ENCODE peak calls at places on chromosomes 12 and 14, in nine cellular contexts. J, R, Y, V, I, U, Z, A and T are unnamed samples.
A peak's percentile ranks its signal among the peaks of the same experiment; 100 is the strongest.

GRCh38 chr12:111841236-111841749 is 735 bp upstream of the MAPKAPK5 start:
- DNase-seq in R (no peak), U (no peak), J (no peak), Y (no peak), A (no peak), I (no peak), Z (no peak), V (no peak), T (no peak)

GRCh38 chr12:77796775-77797174 is 33.9 kb upstream of the NAV3 start:
- DNase-seq in A (no peak), I (no peak), Z (peak; percentile 73), V (no peak), J (no peak), R (no peak), Y (no peak), U (no peak), T (no peak)

GRCh38 chr12:4041191-4041885 is 168.1 kb upstream of the PARP11 start:
- DNase-seq in I (no peak), A (no peak), V (no peak), R (no peak), J (no peak), U (no peak), Y (no peak), Z (no peak), T (no peak)

GRCh38 chr12:2537868-2538541 is 256.8 kb upstream of the FKBP4 start:
- DNase-seq in J (no peak), R (no peak), I (no peak), V (no peak), U (no peak), A (no peak), Y (no peak), Z (no peak), T (no peak)

GRCh38 chr12:102504280-102504679 is 23.9 kb upstream of the IGF1 start:
- DNase-seq in U (no peak), Z (no peak), V (no peak), A (no peak), I (no peak), Y (no peak), J (no peak), R (no peak), T (no peak)

GRCh38 chr14:49880267-49881064 is 12.4 kb upstream of the ARF6 start:
- DNase-seq in R (no peak), Z (peak; percentile 30), U (no peak), Y (no peak), I (no peak), V (no peak), A (no peak), J (no peak), T (no peak)

GRCh38 chr12:10194160-10194559 is 15.3 kb downstream of the TMEM52B start:
- DNase-seq in Z (no peak), J (no peak), V (no peak), Y (no peak), I (no peak), U (no peak), R (no peak), A (no peak), T (no peak)

GRCh38 chr14:73851567-73852382 is at the start of gene PTGR2:
- DNase-seq in Y (peak; percentile 38), A (peak; percentile 97), J (peak; percentile 94), V (peak; percentile 94), R (peak; percentile 98), I (peak; percentile 98), Z (peak; percentile 97), U (peak; percentile 95), T (peak; percentile 86)

GRCh38 chr14:34711169-34711568 is 3.2 kb downstream of the CFL2 start:
- DNase-seq in Z (peak; percentile 86), J (no peak), Y (no peak), A (no peak), V (no peak), I (no peak), R (peak; percentile 48), U (no peak), T (no peak)

GRCh38 chr12:3795096-3795799 is 42.3 kb upstream of the CRACR2A start:
- DNase-seq in U (no peak), V (no peak), Y (no peak), I (no peak), Z (no peak), J (no peak), A (no peak), R (no peak), T (no peak)

GRCh38 chr12:117072736-117073475 is 26.3 kb downstream of the TESC start:
- DNase-seq in I (no peak), J (no peak), Y (no peak), Z (no peak), U (no peak), R (no peak), A (no peak), V (no peak), T (no peak)

GRCh38 chr12:47896633-47897032 is 8.2 kb downstream of the VDR start:
- DNase-seq in J (no peak), Z (no peak), V (peak; percentile 91), U (no peak), I (no peak), R (peak; percentile 41), Y (no peak), A (no peak), T (no peak)

GRCh38 chr12:62808166-62808879 is 126.6 kb downstream of the PPM1H start:
- DNase-seq in J (no peak), Y (no peak), I (no peak), A (no peak), R (no peak), Z (no peak), U (no peak), V (no peak), T (no peak)

GRCh38 chr12:3820122-3820521 is 53.1 kb downstream of the PARP11 start:
- DNase-seq in Y (no peak), U (no peak), Z (peak; percentile 9), V (no peak), I (no peak), A (no peak), R (peak; percentile 10), J (no peak), T (no peak)

GRCh38 chr12:32501835-32502333 is 102.5 kb downstream of the FGD4 start:
- DNase-seq in R (no peak), U (no peak), V (no peak), Y (no peak), I (no peak), A (peak; percentile 77), J (no peak), Z (peak; percentile 79), T (no peak)

GRCh38 chr14:68520637-68521556 is 272.0 kb downstream of the ZFP36L1 start:
- DNase-seq in U (no peak), R (peak; percentile 62), Y (no peak), V (peak; percentile 78), A (peak; percentile 28), I (no peak), Z (no peak), J (peak; percentile 81), T (no peak)

GRCh38 chr12:14443531-14443930 is 78.0 kb downstream of the ATF7IP start:
- DNase-seq in V (no peak), A (no peak), U (no peak), Y (no peak), Z (no peak), R (no peak), J (no peak), I (no peak), T (no peak)

GRCh38 chr12:57965766-57966165 is 24.4 kb downstream of the ATP23 start:
- DNase-seq in Y (no peak), U (no peak), J (no peak), Z (no peak), A (no peak), R (peak; percentile 19), I (no peak), V (no peak), T (no peak)

GRCh38 chr14:85416771-85417170 is 113.2 kb upstream of the FLRT2 start:
- DNase-seq in V (no peak), Y (no peak), I (no peak), J (no peak), R (peak; percentile 79), A (no peak), Z (peak; percentile 62), U (no peak), T (no peak)

DNA sequence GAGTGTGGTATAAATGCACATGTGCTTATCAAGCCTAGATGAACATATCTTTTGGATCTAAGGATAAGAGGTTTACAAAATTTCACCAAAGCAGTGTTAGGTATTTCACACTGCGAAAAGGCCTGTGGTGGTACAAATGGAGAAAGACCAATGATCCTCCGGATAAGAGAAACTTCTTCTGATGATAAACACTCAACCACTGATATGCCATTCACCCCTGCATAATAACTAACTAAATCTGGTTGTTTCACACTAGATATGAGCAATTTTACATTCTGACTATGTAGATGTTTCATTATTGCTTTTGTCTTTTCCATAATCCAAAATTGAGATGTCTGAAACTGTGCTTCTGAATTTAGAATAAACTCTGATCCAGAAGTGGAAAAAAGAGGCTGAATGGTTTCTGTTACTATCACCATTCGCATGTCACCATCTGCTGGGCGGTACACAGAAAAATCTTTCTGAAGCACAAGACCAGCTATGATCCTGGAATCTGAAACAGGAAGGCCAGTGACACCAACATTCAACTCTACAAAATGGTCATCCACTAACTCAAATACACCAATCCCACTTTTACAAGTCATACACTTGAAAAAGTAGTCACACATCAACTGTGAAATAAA is 1.3 kb downstream of the BBS10 start:
- DNase-seq in Y (no peak), R (peak; percentile 54), U (no peak), J (no peak), Z (peak; percentile 73), I (no peak), A (no peak), V (no peak), T (no peak)
- TF ChIP-seq CTCF in Y (peak; percentile 9), R (peak; percentile 67), U (no peak), J (peak; percentile 19), Z (peak; percentile 43), I (no peak), A (no peak), V (peak; percentile 21), T (no peak)

GRCh38 chr12:119444462-119445044 is 110.0 kb downstream of the CCDC60 start:
- DNase-seq in J (peak; percentile 85), I (no peak), U (peak; percentile 13), R (peak; percentile 85), Z (peak; percentile 27), V (no peak), A (peak; percentile 12), Y (no peak), T (peak; percentile 21)
- TF ChIP-seq CTCF in J (peak; percentile 100), I (no peak), U (peak; percentile 79), R (peak; percentile 73), Z (peak; percentile 63), V (peak; percentile 61), A (peak; percentile 86), Y (peak; percentile 60), T (peak; percentile 75)

DNA sequence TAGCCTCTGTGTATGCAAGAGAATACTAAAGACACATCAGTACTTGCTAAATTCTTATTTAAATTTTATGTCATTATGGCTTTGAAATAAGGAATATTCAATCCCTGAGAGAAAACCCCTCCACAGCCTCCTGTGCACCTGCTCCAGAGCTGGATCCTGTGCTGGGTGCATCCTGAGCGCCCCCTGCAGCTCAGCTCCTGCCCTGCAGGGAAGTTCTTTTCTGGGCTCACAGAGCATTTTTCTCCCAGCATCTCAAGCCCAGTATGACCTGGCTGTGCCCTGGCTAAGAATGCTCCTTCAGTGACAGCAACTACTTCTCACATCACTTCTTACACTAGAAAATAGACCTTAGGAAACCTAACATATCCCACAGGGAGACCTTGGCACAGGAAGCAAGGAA is 1211.7 kb downstream of the TMEM121 start:
- DNase-seq in A (no peak), Z (no peak), U (no peak), Y (no peak), R (no peak), J (no peak), I (no peak), V (no peak), T (no peak)
- TF ChIP-seq CTCF in A (no peak), Z (no peak), U (no peak), Y (no peak), R (no peak), J (no peak), I (no peak), V (no peak), T (peak; percentile 66)

GRCh38 chr12:108063192-108063591 is 65.9 kb upstream of the WSCD2 start:
- DNase-seq in R (peak; percentile 6), I (no peak), U (no peak), Z (peak; percentile 1), J (peak; percentile 35), V (no peak), A (no peak), Y (no peak), T (no peak)
- TF ChIP-seq CTCF in R (no peak), I (no peak), U (peak; percentile 25), Z (peak; percentile 7), J (peak; percentile 59), V (no peak), A (peak; percentile 49), Y (peak; percentile 11), T (peak; percentile 24)